ENCODE peak calls at places on chromosomes 16 and 17, in eight cellular contexts. X is stomach, Z is transverse colon, L is spleen, J is HCT116, H is H1, V is GM12891, E is sigmoid colon. Q is an unnamed sample.

GRCh38 chr16:56974549-56975300 is 13.0 kb downstream of the CETP start:
- DNase-seq in X (no peak), Z (no peak), L (peak; percentile 60), J (no peak), H (no peak), V (no peak), E (no peak), Q (no peak)

GRCh38 chr17:68097161-68097805 is 61.7 kb downstream of the KPNA2 start:
- DNase-seq in X (no peak), Z (no peak), L (no peak), J (no peak), H (no peak), V (no peak), E (no peak), Q (no peak)

GRCh38 chr16:82368041-82368440 is 198.0 kb upstream of the MPHOSPH6 start:
- DNase-seq in X (peak; percentile 66), Z (no peak), L (no peak), J (peak; percentile 38), H (no peak), V (peak; percentile 16), E (no peak), Q (peak; percentile 26)

GRCh38 chr16:23195415-23195978 is 13.0 kb downstream of the SCNN1G start:
- DNase-seq in X (no peak), Z (no peak), L (no peak), J (no peak), H (no peak), V (no peak), E (no peak), Q (no peak)

GRCh38 chr16:24273511-24273910 is 17.4 kb downstream of the CACNG3 start:
- DNase-seq in X (no peak), Z (no peak), L (no peak), J (no peak), H (no peak), V (no peak), E (no peak), Q (no peak)

GRCh38 chr17:32277284-32277683 is 11.7 kb downstream of the RHBDL3 start:
- DNase-seq in X (no peak), Z (no peak), L (no peak), J (no peak), H (no peak), V (no peak), E (no peak), Q (no peak)

GRCh38 chr17:56597495-56597990 is 4.0 kb downstream of the NOG start:
- DNase-seq in X (no peak), Z (no peak), L (no peak), J (no peak), H (peak; percentile 55), V (no peak), E (no peak), Q (no peak)

GRCh38 chr16:72938426-72939164 is 109.3 kb downstream of the ZFHX3 start:
- DNase-seq in X (peak; percentile 46), Z (peak; percentile 56), L (peak; percentile 73), J (no peak), H (no peak), V (no peak), E (peak; percentile 94), Q (peak; percentile 81)

GRCh38 chr16:11391576-11391975 is 46.3 kb downstream of the RMI2 start:
- DNase-seq in X (peak; percentile 91), Z (peak; percentile 32), L (peak; percentile 47), J (no peak), H (no peak), V (peak; percentile 7), E (peak; percentile 61), Q (peak; percentile 34)

GRCh38 chr16:29974291-29975133 is 844 bp downstream of the TAOK2 start:
- DNase-seq in X (no peak), Z (peak; percentile 35), L (peak; percentile 86), J (no peak), H (no peak), V (no peak), E (no peak), Q (no peak)

GRCh38 chr16:49442805-49443204 is 69.2 kb downstream of the C16orf78 start:
- DNase-seq in X (no peak), Z (no peak), L (peak; percentile 57), J (no peak), H (no peak), V (no peak), E (no peak), Q (no peak)

GRCh38 chr17:77555110-77555509 is 403.4 kb upstream of the TNRC6C start:
- DNase-seq in X (no peak), Z (no peak), L (no peak), J (no peak), H (no peak), V (no peak), E (no peak), Q (no peak)

GRCh38 chr17:38464251-38464722 is 36.0 kb downstream of the ARHGAP23 start:
- DNase-seq in X (peak; percentile 50), Z (no peak), L (no peak), J (no peak), H (no peak), V (no peak), E (peak; percentile 87), Q (no peak)

GRCh38 chr17:49457564-49458535 is 37.2 kb upstream of the NGFR start:
- DNase-seq in X (no peak), Z (no peak), L (no peak), J (no peak), H (no peak), V (no peak), E (no peak), Q (peak; percentile 18)

DNA sequence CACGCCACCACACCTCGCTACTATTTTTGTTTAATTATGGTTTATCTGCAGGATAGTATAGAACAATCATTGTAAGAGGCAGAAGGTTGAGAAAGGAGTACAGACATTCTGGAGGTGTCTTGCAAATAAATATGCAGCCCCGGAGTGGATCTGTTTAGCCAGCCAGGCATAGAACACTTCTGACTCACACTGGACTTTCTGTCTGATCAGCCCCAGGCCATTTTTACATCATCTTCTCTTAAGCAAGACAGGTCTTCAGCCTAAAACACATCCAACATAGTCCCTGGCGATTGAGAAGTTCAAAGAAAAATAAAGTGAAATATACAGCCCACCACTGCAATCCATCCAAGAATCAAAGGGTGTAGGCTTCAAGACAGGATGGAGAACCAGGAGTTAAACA is 81.4 kb downstream of the XYLT1 start:
- DNase-seq in X (no peak), Z (no peak), L (no peak), J (no peak), H (no peak), V (no peak), E (no peak), Q (no peak)
- TF ChIP-seq POLR2A in X (no peak), Z (no peak), L (no peak), J (no peak), H (no peak), V (no peak), E (no peak), Q (no peak)

DNA sequence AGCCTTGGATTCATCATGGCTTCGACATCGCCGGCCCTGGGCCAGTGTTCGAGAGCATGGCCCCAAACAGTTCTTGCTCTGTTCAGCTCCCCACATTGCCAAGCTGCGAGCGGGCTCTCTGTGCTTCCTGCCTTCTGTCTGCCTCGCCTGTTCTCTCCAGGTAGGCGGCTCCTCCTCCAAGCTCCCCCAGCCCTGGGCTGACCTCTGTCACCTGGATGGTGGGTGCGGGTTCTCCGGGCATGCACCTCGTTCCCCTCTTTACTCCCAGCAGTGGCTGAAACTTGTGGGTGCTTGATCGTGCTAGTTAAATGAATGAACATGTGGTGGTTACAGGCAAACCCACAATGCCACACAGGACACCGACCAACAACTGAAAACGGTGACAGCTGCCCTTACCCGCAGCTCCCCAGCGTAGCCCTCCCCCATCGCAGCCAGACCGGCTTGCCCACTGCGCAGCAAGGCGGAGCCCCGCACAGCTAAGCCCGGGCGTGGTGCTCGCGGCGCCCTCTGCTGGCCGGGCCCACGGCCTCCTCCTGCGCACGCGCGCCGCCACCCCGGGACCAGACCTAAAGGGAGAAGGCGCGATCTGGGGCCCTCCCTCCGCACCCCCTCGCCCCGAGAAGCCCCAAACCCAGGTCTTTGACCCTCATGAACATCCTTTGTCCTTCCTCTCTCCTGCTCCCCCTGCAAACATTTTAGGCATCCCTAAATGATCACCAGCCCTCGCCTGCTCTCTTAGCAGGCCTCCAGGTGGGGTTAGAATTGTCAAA is 22.9 kb upstream of the EIF1 start:
- DNase-seq in X (peak; percentile 93), Z (peak; percentile 93), L (peak; percentile 98), J (peak; percentile 66), H (peak; percentile 97), V (peak; percentile 92), E (peak; percentile 93), Q (peak; percentile 91)
- TF ChIP-seq POLR2AphosphoS5 in X (peak; percentile 85), Z (peak; percentile 91), L (peak; percentile 92), J (peak; percentile 66), H (no peak), V (no peak), E (peak; percentile 83), Q (peak; percentile 83)

GRCh38 chr16:86494565-86495356 is 15.6 kb upstream of the FOXF1 start:
- DNase-seq in X (no peak), Z (no peak), L (peak; percentile 44), J (no peak), H (peak; percentile 61), V (no peak), E (peak; percentile 91), Q (no peak)
- TF ChIP-seq POLR2A in X (no peak), Z (no peak), L (no peak), J (no peak), H (no peak), V (no peak), E (no peak), Q (no peak)

GRCh38 chr17:19004601-19005441 is at the start of gene FAM83G:
- DNase-seq in X (peak; percentile 89), Z (peak; percentile 92), L (peak; percentile 93), J (peak; percentile 51), H (peak; percentile 85), V (peak; percentile 93), E (peak; percentile 84), Q (peak; percentile 85)
- TF ChIP-seq POLR2AphosphoS5 in X (peak; percentile 70), Z (peak; percentile 71), L (peak; percentile 63), J (peak; percentile 84), H (no peak), V (peak; percentile 53), E (no peak), Q (peak; percentile 65)

Q was measured in prostate gland.